ENCODE peak calls at places on chromosomes 11 and 22, in six cellular contexts. S, O, C, Z, A and E are unnamed samples.

GRCh38 chr22:35835998-35836691 is 118.5 kb downstream of the APOL5 start:
- DNase-seq in O (no peak), S (peak; percentile 65), C (peak; percentile 43), A (peak; percentile 62), Z (no peak), E (no peak)

GRCh38 chr11:8913961-8914660 is 3.1 kb downstream of the AKIP1 start:
- DNase-seq in A (peak; percentile 86), S (peak; percentile 43), Z (no peak), C (no peak), O (peak; percentile 62), E (no peak)

GRCh38 chr11:63179446-63180068 is 35.5 kb upstream of the SLC22A24 start:
- DNase-seq in O (no peak), A (no peak), S (no peak), C (no peak), Z (no peak), E (no peak)

GRCh38 chr11:13834463-13834862 is 128.1 kb upstream of the SPON1 start:
- DNase-seq in C (no peak), O (no peak), S (no peak), Z (no peak), A (no peak), E (no peak)

GRCh38 chr11:87463486-87464102 is 425.9 kb downstream of the TMEM135 start:
- DNase-seq in A (peak; percentile 52), C (no peak), Z (no peak), S (no peak), O (peak; percentile 45), E (no peak)

GRCh38 chr11:12123177-12123576 is 12.8 kb downstream of the MICAL2 start:
- DNase-seq in Z (no peak), S (no peak), A (peak; percentile 84), C (no peak), O (no peak), E (no peak)

GRCh38 chr22:19014886-19015285 is 78.8 kb upstream of the PRODH start:
- DNase-seq in O (no peak), Z (no peak), C (no peak), S (no peak), A (peak; percentile 66), E (no peak)

GRCh38 chr22:35489225-35489624 is 51.4 kb upstream of the RASD2 start:
- DNase-seq in O (no peak), S (no peak), C (no peak), Z (no peak), A (peak; percentile 26), E (no peak)

GRCh38 chr11:88491674-88492073 is 154.1 kb upstream of the CTSC start:
- DNase-seq in O (no peak), A (no peak), S (no peak), Z (no peak), C (no peak), E (no peak)

GRCh38 chr11:93875637-93876036 is 25.2 kb upstream of the VSTM5 start:
- DNase-seq in O (no peak), Z (no peak), A (no peak), C (no peak), S (no peak), E (no peak)

GRCh38 chr22:30295576-30295975 is 6.3 kb upstream of the CASTOR1 start:
- DNase-seq in Z (no peak), A (peak; percentile 55), S (no peak), O (no peak), C (no peak), E (no peak)
- H3K36me3 ChIP-seq in Z (peaks cover 3% of the 10 kb centered on the region), A (peaks cover 65% of the 10 kb centered on the region), S (peaks cover 89% of the 10 kb centered on the region), O (no peaks in the 10 kb centered on the region), C (peaks cover 82% of the 10 kb centered on the region), E (peaks cover 86% of the 10 kb centered on the region)

GRCh38 chr11:65726660-65727059 is 6.1 kb upstream of the RNASEH2C start:
- DNase-seq in S (no peak), O (no peak), C (no peak), A (no peak), Z (no peak), E (no peak)
- TF ChIP-seq CTCF in S (no peak), O (peak; percentile 31), C (peak; percentile 13), A (no peak), Z (no peak), E (no peak)

GRCh38 chr11:44943118-44943517 is 7.6 kb downstream of the TP53I11 start:
- DNase-seq in Z (no peak), O (no peak), A (no peak), S (no peak), C (no peak), E (peak; percentile 71)

GRCh38 chr11:44940835-44941234 is 9.8 kb downstream of the TP53I11 start:
- DNase-seq in A (no peak), S (no peak), O (no peak), Z (no peak), C (no peak), E (no peak)

GRCh38 chr11:44940424-44940823 is 10.3 kb downstream of the TP53I11 start:
- DNase-seq in S (no peak), Z (no peak), O (no peak), A (no peak), C (no peak), E (no peak)

GRCh38 chr11:44942029-44942710 is 8.5 kb downstream of the TP53I11 start:
- DNase-seq in S (no peak), O (no peak), Z (no peak), A (no peak), C (no peak), E (no peak)

GRCh38 chr11:44941286-44942021 is 9.2 kb downstream of the TP53I11 start:
- DNase-seq in A (no peak), C (no peak), O (no peak), S (no peak), Z (no peak), E (no peak)
- H3K27ac ChIP-seq in A (no peak overlapping the region), C (peak overlapping the region; percentile 80), O (no peak overlapping the region), S (no peak overlapping the region), Z (no peak overlapping the region), E (no peak overlapping the region)

GRCh38 chr22:46084376-46084775 is 66.0 kb upstream of the PPARA start:
- DNase-seq in Z (peak; percentile 42), S (no peak), O (no peak), C (no peak), A (no peak), E (peak; percentile 47)
- H3K36me3 ChIP-seq in Z (no peaks in the 10 kb centered on the region), S (peaks cover 18% of the 10 kb centered on the region), O (no peaks in the 10 kb centered on the region), C (peaks cover 26% of the 10 kb centered on the region), A (peaks cover 89% of the 10 kb centered on the region), E (peaks cover 46% of the 10 kb centered on the region)

DNA sequence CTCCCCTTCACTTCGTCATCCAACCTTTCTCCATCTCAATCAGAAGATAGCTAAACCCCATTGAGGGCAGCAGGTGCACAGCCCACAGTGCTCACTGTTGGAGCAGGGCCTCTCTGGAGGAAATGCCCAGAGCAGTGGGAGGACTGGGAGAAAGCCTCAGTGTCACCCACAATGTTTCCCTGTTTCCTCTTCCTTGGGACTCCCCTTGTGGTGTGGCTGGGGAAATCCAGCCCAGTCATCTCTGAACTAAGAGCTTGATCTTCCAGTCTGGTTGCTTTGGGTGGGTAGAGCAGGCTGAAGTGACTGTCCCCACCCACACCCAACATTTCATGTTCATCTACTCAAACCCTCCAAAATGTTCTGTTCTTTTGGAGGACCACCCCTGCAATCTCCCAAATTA is 29.8 kb upstream of the EED start:
- DNase-seq in Z (no peak), S (no peak), O (no peak), C (no peak), A (no peak), E (no peak)
- TF ChIP-seq CTCF in Z (no peak), S (no peak), O (no peak), C (no peak), A (peak; percentile 30), E (no peak)

DNA sequence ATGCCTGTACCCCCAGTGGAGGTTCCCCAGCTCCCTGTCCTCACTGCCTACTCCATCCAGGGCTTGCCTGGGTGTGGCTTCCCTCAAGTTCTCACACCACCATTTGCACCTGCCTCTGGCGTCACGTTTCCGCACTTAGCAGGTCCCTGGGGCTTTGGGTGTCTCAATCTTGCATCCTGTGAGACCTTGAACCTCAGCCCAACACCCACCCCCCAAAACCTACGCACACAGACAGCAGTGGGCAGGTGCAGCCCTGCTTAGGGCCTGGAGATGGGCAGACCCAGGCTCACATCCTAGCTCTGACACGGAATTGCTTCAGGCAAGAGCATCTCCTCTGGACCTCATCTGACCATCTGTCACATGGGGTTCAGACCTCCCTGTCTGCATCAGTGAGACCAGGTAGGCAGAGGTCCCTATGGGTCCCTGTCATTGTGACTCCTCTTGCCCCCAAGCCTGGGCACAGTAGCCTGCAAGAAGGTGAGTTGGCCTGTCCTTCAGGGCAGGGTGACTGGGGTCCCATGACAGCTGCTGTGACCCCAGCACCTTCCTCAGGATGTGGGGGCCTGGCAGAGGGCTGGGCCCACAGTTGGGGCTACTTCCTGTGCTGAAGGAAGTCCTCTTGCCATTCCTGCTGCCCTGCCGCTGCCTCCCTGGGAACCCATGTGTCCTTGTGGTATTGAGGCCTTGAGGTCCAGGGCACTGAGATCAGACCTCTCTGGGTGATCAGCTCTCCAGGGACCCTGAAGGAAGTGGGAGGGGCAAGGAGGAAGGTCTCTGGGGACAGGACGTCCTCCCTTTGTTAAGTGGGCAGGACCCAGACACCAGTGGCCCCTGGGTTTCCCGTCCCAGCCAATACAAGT is 2.0 kb downstream of the SIPA1 start:
- DNase-seq in A (peak; percentile 83), O (no peak), C (peak; percentile 45), S (no peak), Z (peak; percentile 35), E (no peak)
- H3K27ac ChIP-seq in A (no peak overlapping the region), O (no peak overlapping the region), C (peak overlapping the region; percentile 95), S (peak overlapping the region; percentile 68), Z (no peak overlapping the region), E (peak overlapping the region; percentile 85)

GRCh38 chr11:34080609-34081008 is 24.8 kb upstream of the NAT10 start:
- DNase-seq in Z (no peak), C (no peak), O (no peak), S (no peak), A (no peak), E (no peak)

GRCh38 chr11:34086554-34087278 is 18.7 kb upstream of the NAT10 start:
- DNase-seq in C (no peak), Z (no peak), O (peak; percentile 71), A (peak; percentile 80), S (no peak), E (no peak)

GRCh38 chr11:34084637-34085036 is 20.8 kb upstream of the NAT10 start:
- DNase-seq in O (no peak), A (no peak), C (no peak), Z (no peak), S (no peak), E (no peak)
- H3K36me3 ChIP-seq in O (peaks cover 25% of the 10 kb centered on the region), A (peaks cover 92% of the 10 kb centered on the region), C (peaks cover 96% of the 10 kb centered on the region), Z (peaks cover 32% of the 10 kb centered on the region), S (peaks cover 95% of the 10 kb centered on the region), E (peaks cover 96% of the 10 kb centered on the region)

GRCh38 chr22:37674951-37675929 is at the start of gene LGALS1:
- DNase-seq in A (peak; percentile 98), S (peak; percentile 98), Z (peak; percentile 89), C (peak; percentile 98), O (peak; percentile 88), E (peak; percentile 96)
- TF ChIP-seq CTCF in A (no peak), S (no peak), Z (no peak), C (peak; percentile 44), O (no peak), E (no peak)